ENCODE peak calls at places on chromosome 22, in eight cellular contexts. S is CD8-positive, alpha-beta T cell; T is mucosa of descending colon; B is HepG2; M is pancreas; F is left lung; U is body of pancreas; D is upper lobe of right lung. E is an unnamed sample. For H3K36me3, the result is how much of the 10 kb centered on the place peaks cover.

GRCh38 chr22:38075105-38075825 is 8.7 kb downstream of the SLC16A8 start:
- ATAC-seq in B (no peak), M (no peak), D (no peak), F (no peak), U (no peak), S (no peak), T (no peak), E (no peak)

GRCh38 chr22:37284807-37285355 is 2.6 kb downstream of the CYTH4 start:
- ATAC-seq in M (peak), F (peak), S (peak), U (no peak), T (peak), D (peak), B (no peak), E (peak)

GRCh38 chr22:39967996-39968968 is 8.1 kb downstream of the TMA7B start:
- ATAC-seq in U (peak), B (no peak), M (peak), F (no peak), T (no peak), S (no peak), D (peak), E (peak)

GRCh38 chr22:42895087-42895486 is 38.0 kb upstream of the ARFGAP3 start:
- ATAC-seq in B (no peak), F (peak), U (no peak), S (peak), T (no peak), M (no peak), D (peak), E (no peak)

GRCh38 chr22:17743661-17744411 is 30.4 kb downstream of the BID start:
- ATAC-seq in U (no peak), B (no peak), F (no peak), M (no peak), T (no peak), S (no peak), D (no peak), E (no peak)

GRCh38 chr22:17411213-17411612 is 42.0 kb downstream of the CECR2 start:
- ATAC-seq in U (no peak), D (no peak), T (no peak), B (no peak), M (no peak), F (no peak), S (no peak), E (no peak)

GRCh38 chr22:39176067-39176621 is 23.7 kb upstream of the CBX7 start:
- ATAC-seq in S (no peak), B (peak), T (peak), F (peak), U (peak), D (peak), M (peak), E (peak)

GRCh38 chr22:28759861-28760560 is 12.5 kb upstream of the CCDC117 start:
- ATAC-seq in D (no peak), U (no peak), B (peak), T (peak), F (no peak), M (peak), S (no peak), E (no peak)

GRCh38 chr22:42522546-42522945 is 3.0 kb upstream of the RRP7A start:
- ATAC-seq in D (no peak), U (no peak), T (no peak), S (no peak), M (no peak), B (no peak), F (no peak), E (no peak)

GRCh38 chr22:23200896-23201295 is 20.6 kb downstream of the BCR start:
- ATAC-seq in M (peak), D (no peak), U (peak), S (no peak), T (no peak), B (no peak), F (no peak), E (no peak)

GRCh38 chr22:23037429-23038333 is 32.6 kb upstream of the GNAZ start:
- ATAC-seq in S (no peak), T (no peak), U (no peak), F (no peak), D (no peak), B (peak), M (no peak), E (no peak)

GRCh38 chr22:26981111-26981510 is 323.7 kb downstream of the MIAT start:
- ATAC-seq in M (no peak), U (no peak), T (no peak), S (no peak), B (no peak), D (no peak), F (no peak), E (peak)
- H3K36me3 ChIP-seq in M (under half), U (under half), T (under half), S (under half), B (under half), D (under half), F (under half), E (under half)

DNA sequence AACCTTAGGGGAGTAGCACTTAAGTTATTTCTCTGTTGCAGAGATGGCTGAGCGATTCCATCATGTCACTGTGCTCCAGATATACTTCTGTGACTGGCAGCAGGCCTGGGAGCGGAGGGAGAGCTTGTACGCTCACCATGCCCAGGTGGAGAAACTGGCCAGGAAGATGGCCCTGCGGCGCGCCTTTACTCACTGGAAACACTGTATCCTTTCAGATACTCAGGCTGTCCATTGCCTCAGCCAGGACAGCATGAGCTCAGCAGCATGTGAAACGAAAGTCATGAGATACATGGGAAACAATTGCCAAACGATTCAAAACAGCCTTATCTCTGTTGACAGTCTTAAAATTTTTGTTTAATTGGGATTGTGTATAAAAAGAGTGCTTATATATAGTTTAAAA is 78.9 kb downstream of the SFI1 start:
- ATAC-seq in D (no peak), B (no peak), U (no peak), F (no peak), S (no peak), M (no peak), T (no peak), E (no peak)
- H3K36me3 ChIP-seq in D (under half), B (under half), U (under half), F (half or more), S (under half), M (under half), T (under half), E (under half)

GRCh38 chr22:31861226-31861840 is 83.0 kb upstream of the YWHAH start:
- ATAC-seq in U (no peak), D (no peak), F (no peak), M (no peak), B (no peak), S (no peak), T (no peak), E (no peak)

GRCh38 chr22:31853736-31854500 is 90.4 kb upstream of the YWHAH start:
- ATAC-seq in U (no peak), S (no peak), T (no peak), M (no peak), F (no peak), D (no peak), B (no peak), E (no peak)

GRCh38 chr22:31852691-31853370 is 91.5 kb upstream of the YWHAH start:
- ATAC-seq in T (no peak), S (no peak), B (no peak), M (no peak), U (no peak), F (no peak), D (no peak), E (no peak)

GRCh38 chr22:31857247-31857646 is 87.1 kb upstream of the YWHAH start:
- ATAC-seq in B (no peak), S (no peak), T (peak), D (no peak), F (no peak), M (peak), U (no peak), E (no peak)
- H3K36me3 ChIP-seq in B (under half), S (under half), T (under half), D (under half), F (half or more), M (under half), U (under half), E (half or more)

GRCh38 chr22:29873943-29874342 is 9.0 kb upstream of the MTMR3 start:
- ATAC-seq in D (no peak), U (no peak), T (no peak), B (no peak), F (no peak), M (no peak), S (no peak), E (no peak)

GRCh38 chr22:29870574-29870973 is 12.4 kb upstream of the MTMR3 start:
- ATAC-seq in S (peak), B (no peak), F (no peak), U (peak), D (no peak), M (peak), T (no peak), E (no peak)

GRCh38 chr22:29871684-29872083 is 11.3 kb upstream of the MTMR3 start:
- ATAC-seq in M (peak), F (no peak), D (no peak), T (peak), U (peak), B (peak), S (no peak), E (no peak)

GRCh38 chr22:29872989-29873388 is 10.0 kb upstream of the MTMR3 start:
- ATAC-seq in U (no peak), B (no peak), D (peak), M (peak), T (peak), F (peak), S (no peak), E (no peak)

DNA sequence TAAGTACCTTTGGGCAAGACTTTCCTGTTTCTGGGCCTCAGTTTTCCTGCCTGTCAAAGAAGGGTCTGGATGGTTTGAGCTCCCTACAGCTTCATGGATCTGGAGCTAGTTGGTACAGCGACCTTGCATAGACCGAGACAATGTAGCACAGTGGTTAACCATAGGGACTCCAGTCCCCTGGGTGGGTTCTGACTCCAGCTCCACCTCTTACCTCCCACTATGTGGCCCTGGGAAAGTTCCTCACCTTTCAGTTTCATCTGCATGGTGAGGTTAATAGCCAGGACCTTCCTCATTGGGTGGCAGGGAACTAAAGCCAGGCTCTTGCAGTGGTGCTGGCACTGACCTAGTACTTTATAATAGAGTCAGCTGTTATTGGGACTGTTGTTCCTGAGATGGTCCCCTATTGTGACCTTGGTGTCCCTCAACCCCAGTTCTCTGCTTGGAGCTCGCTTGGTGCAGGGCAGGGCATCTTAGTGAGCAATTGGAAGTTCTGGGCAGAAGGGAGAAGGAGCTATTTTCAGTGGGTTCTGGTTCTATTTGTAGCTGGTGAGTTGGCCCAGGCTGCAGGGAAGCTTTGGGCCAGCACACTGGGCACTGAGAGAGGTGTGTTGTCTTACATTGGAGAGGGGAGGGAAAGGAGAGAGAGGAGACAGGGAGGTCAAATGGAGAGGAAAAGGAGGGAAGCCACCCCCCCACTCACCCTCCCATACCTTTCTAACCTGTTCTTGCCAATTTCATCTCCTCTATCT is 10.7 kb upstream of the MTMR3 start:
- ATAC-seq in S (no peak), B (peak), D (no peak), U (no peak), F (no peak), M (peak), T (peak), E (no peak)
- H3K36me3 ChIP-seq in S (under half), B (under half), D (under half), U (under half), F (under half), M (under half), T (under half), E (under half)

GRCh38 chr22:20576445-20576816 is 69.0 kb downstream of the MED15 start:
- ATAC-seq in T (peak), S (no peak), F (peak), U (no peak), B (no peak), M (peak), D (peak), E (no peak)

GRCh38 chr22:20578707-20579106 is 71.3 kb downstream of the MED15 start:
- ATAC-seq in F (no peak), U (no peak), M (no peak), S (no peak), D (no peak), T (no peak), B (no peak), E (no peak)

GRCh38 chr22:20578192-20578591 is 70.8 kb downstream of the MED15 start:
- ATAC-seq in F (peak), U (no peak), S (no peak), T (no peak), D (peak), B (no peak), M (peak), E (no peak)

GRCh38 chr22:20577045-20577444 is 69.6 kb downstream of the MED15 start:
- ATAC-seq in T (no peak), B (no peak), D (no peak), U (no peak), M (no peak), S (no peak), F (no peak), E (no peak)

DNA sequence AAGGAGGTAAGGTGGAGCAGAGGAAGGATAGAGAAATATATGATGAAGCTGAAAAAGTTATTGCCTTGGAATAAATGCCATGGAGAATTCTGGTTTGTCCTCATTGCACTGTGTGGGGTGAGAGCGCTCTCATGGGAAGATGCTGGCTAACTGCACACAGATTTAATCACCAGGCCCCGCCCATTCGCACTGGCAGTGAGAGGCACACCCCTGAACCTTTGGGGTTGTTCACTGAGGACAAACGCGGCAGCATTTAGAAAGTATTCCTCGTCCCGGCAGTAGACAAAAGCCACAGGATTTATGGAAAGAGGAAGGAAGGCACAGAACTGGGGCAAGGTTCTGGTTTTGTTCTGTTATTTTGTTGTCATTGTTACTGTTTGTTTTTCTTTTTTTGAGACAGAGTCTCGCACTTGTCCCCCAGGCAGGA is 70.2 kb downstream of the MED15 start:
- ATAC-seq in F (peak), S (no peak), D (peak), T (peak), U (no peak), M (no peak), B (no peak), E (no peak)
- H3K36me3 ChIP-seq in F (half or more), S (half or more), D (half or more), T (under half), U (under half), M (under half), B (half or more), E (under half)

DNA sequence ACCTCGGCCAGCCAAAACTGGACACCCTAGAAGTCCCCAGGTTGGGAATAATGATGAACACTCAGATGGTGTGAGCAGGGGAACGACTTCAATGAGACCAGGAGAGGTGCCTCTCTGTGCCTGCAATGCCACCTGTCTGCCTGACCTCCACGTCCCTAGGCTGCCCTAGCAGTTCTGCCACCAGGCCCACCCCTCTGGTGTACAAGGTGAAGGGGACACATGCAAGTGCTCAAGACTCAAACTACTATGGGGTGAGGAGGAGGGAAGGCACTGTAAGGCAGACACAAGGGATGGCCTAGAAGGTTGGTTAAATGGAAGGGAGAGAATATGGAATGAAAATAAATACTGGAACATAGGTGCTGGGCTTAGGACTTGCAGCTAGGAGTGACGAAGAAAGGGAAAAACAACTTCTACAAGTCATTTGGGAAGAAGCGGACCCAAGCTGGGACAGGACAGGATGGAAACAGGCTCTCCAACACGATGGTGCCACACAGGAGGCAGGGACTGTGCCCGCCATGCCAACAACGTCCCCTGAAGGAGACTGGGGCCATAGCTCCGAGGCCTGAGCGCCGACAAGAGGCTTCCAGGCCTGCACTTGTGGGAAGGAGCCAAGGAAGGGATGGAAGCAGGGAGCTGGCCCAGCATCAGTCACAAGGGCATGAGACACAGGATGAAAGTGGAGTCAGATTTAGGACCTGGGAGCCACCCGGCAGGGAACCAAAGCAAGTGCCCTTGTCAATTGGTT is 18.5 kb downstream of the SERPIND1 start:
- ATAC-seq in T (no peak), U (no peak), B (no peak), D (no peak), M (no peak), F (no peak), S (no peak), E (no peak)
- H3K36me3 ChIP-seq in T (under half), U (under half), B (under half), D (half or more), M (under half), F (half or more), S (half or more), E (under half)